ENCODE peak calls at places on chromosome 7, in seven cellular contexts. S, L, K, Q, U, F and R are unnamed samples.

GRCh38 chr7:52017802-52018679 is 701.4 kb upstream of the COBL start:
- DNase-seq in S (peak; percentile 86), L (no peak), K (peak; percentile 82), Q (peak; percentile 7), U (peak; percentile 56), F (peak; percentile 53), R (peak; percentile 63)

GRCh38 chr7:157900011-157900410 is 563.2 kb downstream of the DNAJB6 start:
- DNase-seq in S (no peak), L (no peak), K (no peak), Q (no peak), U (no peak), F (no peak), R (no peak)

GRCh38 chr7:19519443-19519977 is 189.3 kb downstream of the POLR1F start:
- DNase-seq in S (no peak), L (no peak), K (no peak), Q (peak; percentile 29), U (no peak), F (no peak), R (no peak)

GRCh38 chr7:131305152-131305551 is 22.5 kb upstream of the MKLN1 start:
- DNase-seq in S (no peak), L (no peak), K (no peak), Q (no peak), U (no peak), F (no peak), R (no peak)

GRCh38 chr7:7719235-7719634 is 828 bp upstream of the RPA3 start:
- DNase-seq in S (no peak), L (peak; percentile 99), K (no peak), Q (peak; percentile 75), U (peak; percentile 41), F (no peak), R (no peak)

GRCh38 chr7:138668197-138668596 is 33.0 kb downstream of the SVOPL start:
- DNase-seq in S (no peak), L (no peak), K (no peak), Q (no peak), U (peak; percentile 74), F (no peak), R (no peak)

GRCh38 chr7:13021971-13022370 is 334.5 kb downstream of the ARL4A start:
- DNase-seq in S (no peak), L (no peak), K (no peak), Q (no peak), U (no peak), F (no peak), R (no peak)

GRCh38 chr7:93430917-93431588 is 143.5 kb downstream of the CALCR start:
- DNase-seq in S (no peak), L (no peak), K (no peak), Q (no peak), U (no peak), F (no peak), R (no peak)

GRCh38 chr7:113099284-113099919 is 12.8 kb upstream of the GPR85 start:
- DNase-seq in S (peak; percentile 81), L (peak; percentile 17), K (peak; percentile 40), Q (no peak), U (peak; percentile 78), F (no peak), R (no peak)

GRCh38 chr7:128954830-128955797 is 17.4 kb downstream of the IRF5 start:
- DNase-seq in S (no peak), L (peak; percentile 80), K (no peak), Q (no peak), U (no peak), F (no peak), R (no peak)

GRCh38 chr7:112533591-112533990 is 52.8 kb downstream of the LSMEM1 start:
- DNase-seq in S (no peak), L (no peak), K (no peak), Q (no peak), U (peak; percentile 20), F (no peak), R (no peak)

GRCh38 chr7:20238754-20239324 is 21.7 kb upstream of the MACC1 start:
- DNase-seq in S (no peak), L (no peak), K (no peak), Q (no peak), U (peak; percentile 54), F (no peak), R (no peak)

GRCh38 chr7:214410-215212 is 22.2 kb downstream of the FAM20C start:
- DNase-seq in S (no peak), L (peak; percentile 81), K (no peak), Q (peak; percentile 69), U (no peak), F (no peak), R (no peak)

GRCh38 chr7:108296911-108297310 is 159.3 kb downstream of the NRCAM start:
- DNase-seq in S (no peak), L (no peak), K (no peak), Q (no peak), U (no peak), F (no peak), R (no peak)

GRCh38 chr7:87231243-87231642 is 11.7 kb upstream of the TMEM243 start:
- DNase-seq in S (no peak), L (no peak), K (no peak), Q (no peak), U (no peak), F (no peak), R (no peak)

GRCh38 chr7:33612434-33612833 is 292.9 kb upstream of the BMPER start:
- DNase-seq in S (no peak), L (no peak), K (no peak), Q (peak; percentile 56), U (no peak), F (no peak), R (no peak)

GRCh38 chr7:133642907-133643306 is 390.0 kb downstream of the EXOC4 start:
- DNase-seq in S (no peak), L (no peak), K (no peak), Q (no peak), U (no peak), F (no peak), R (no peak)

GRCh38 chr7:114969096-114969495 is 47.2 kb downstream of the MDFIC start:
- DNase-seq in S (no peak), L (no peak), K (no peak), Q (no peak), U (no peak), F (no peak), R (no peak)

GRCh38 chr7:126339813-126340212 is 912.9 kb downstream of the GRM8 start:
- DNase-seq in S (no peak), L (no peak), K (no peak), Q (no peak), U (no peak), F (no peak), R (no peak)
- H2BK120ac ChIP-seq in S (no peak overlapping the region), L (no peak overlapping the region), K (no peak overlapping the region), Q (no peak overlapping the region), U (no peak overlapping the region), F (no peak overlapping the region), R (no peak overlapping the region)

GRCh38 chr7:96346291-96346953 is 24.5 kb upstream of the SLC25A13 start:
- DNase-seq in S (no peak), L (no peak), K (no peak), Q (no peak), U (no peak), F (no peak), R (no peak)
- H2BK120ac ChIP-seq in S (no peak overlapping the region), L (no peak overlapping the region), K (no peak overlapping the region), Q (no peak overlapping the region), U (no peak overlapping the region), F (no peak overlapping the region), R (no peak overlapping the region)

GRCh38 chr7:100478966-100479660 is at the start of gene TSC22D4:
- DNase-seq in S (peak; percentile 96), L (peak; percentile 92), K (peak; percentile 96), Q (peak; percentile 97), U (peak; percentile 72), F (peak; percentile 90), R (peak; percentile 84)

GRCh38 chr7:100483728-100484635 is at the start of gene NYAP1:
- DNase-seq in S (peak; percentile 64), L (peak; percentile 27), K (peak; percentile 79), Q (peak; percentile 60), U (no peak), F (no peak), R (peak; percentile 57)

GRCh38 chr7:100483101-100483727 is 513 bp upstream of the NYAP1 start:
- DNase-seq in S (peak; percentile 67), L (peak; percentile 16), K (peak; percentile 76), Q (peak; percentile 46), U (peak; percentile 29), F (no peak), R (peak; percentile 69)

GRCh38 chr7:100482728-100483100 is 1.0 kb upstream of the NYAP1 start:
- DNase-seq in S (no peak), L (no peak), K (no peak), Q (no peak), U (no peak), F (no peak), R (no peak)

DNA sequence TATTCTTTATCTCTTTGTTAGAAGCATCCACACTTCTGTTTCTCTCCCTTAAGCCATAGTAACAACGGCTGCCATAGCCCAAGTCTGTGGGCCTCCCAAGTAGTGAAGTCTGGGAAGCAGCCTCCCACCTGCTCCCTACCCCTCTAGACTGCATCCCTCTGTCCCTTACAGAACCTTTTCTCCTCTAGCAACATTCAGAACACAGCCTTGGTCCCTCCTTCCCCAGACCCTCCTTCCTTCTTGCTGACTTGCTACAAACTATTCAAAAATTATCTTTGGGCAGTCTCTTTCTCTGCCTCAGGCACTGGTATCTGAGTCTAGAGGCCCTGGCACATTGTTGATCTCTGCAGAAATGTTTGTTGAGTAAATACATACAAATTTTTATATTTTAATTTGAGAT is 2.3 kb upstream of the NYAP1 start:
- DNase-seq in S (no peak), L (no peak), K (no peak), Q (no peak), U (no peak), F (no peak), R (no peak)
- H2BK120ac ChIP-seq in S (no peak overlapping the region), L (no peak overlapping the region), K (no peak overlapping the region), Q (no peak overlapping the region), U (no peak overlapping the region), F (no peak overlapping the region), R (no peak overlapping the region)

GRCh38 chr7:41900532-41900931 is 197.6 kb upstream of the INHBA start:
- DNase-seq in S (peak; percentile 34), L (no peak), K (no peak), Q (no peak), U (no peak), F (no peak), R (no peak)
- H2BK120ac ChIP-seq in S (no peak overlapping the region), L (peak overlapping the region; percentile 53), K (no peak overlapping the region), Q (no peak overlapping the region), U (no peak overlapping the region), F (no peak overlapping the region), R (no peak overlapping the region)

GRCh38 chr7:84013616-84014240 is 180.9 kb downstream of the SEMA3A start:
- DNase-seq in S (peak; percentile 27), L (no peak), K (peak; percentile 30), Q (no peak), U (no peak), F (no peak), R (no peak)
- H2BK120ac ChIP-seq in S (no peak overlapping the region), L (no peak overlapping the region), K (no peak overlapping the region), Q (no peak overlapping the region), U (no peak overlapping the region), F (no peak overlapping the region), R (no peak overlapping the region)

DNA sequence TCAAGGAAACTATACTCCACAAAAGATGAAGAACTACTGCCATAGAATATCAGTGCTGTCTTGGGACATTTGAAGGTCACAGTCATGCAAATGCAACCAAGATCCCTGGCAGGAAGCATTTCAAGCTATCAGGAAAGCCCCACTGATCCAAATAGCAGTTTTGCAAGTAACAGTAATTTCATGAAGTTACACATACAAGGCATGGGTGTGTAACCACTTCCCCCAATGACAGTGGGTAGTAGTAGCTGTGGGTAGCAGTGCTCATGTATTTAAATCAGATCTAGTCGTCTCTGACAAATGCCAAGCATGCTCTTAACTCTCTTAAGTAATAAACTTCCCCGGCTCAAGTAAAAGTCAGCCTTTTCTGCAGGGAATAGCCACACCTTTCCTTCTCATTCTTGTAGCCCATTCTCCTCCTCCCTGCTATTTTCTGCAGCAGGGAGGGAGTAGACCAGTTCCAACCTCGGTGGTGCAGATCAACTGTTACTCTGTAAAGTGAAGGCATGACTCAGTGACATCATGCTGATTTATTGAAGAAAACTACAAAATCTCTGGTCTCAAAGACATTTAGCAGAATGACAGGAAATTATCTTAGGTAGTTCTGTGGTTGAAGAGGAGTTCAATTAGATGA is 568.5 kb downstream of the INHBA start:
- DNase-seq in S (peak; percentile 16), L (peak; percentile 55), K (no peak), Q (peak; percentile 70), U (peak; percentile 5), F (no peak), R (no peak)
- H2BK120ac ChIP-seq in S (no peak overlapping the region), L (peak overlapping the region; percentile 63), K (no peak overlapping the region), Q (no peak overlapping the region), U (no peak overlapping the region), F (no peak overlapping the region), R (no peak overlapping the region)